ENCODE peak calls at places on chromosomes 1 and 21, in six cellular contexts. L is K562, K is A549, V is GM12878, Z is HepG2, E is endothelial cell of umbilical vein. O is an unnamed sample.

GRCh38 chr21:39319814-39320332 is 6.4 kb upstream of the BRWD1 start:
- DNase-seq in L (peak; percentile 54), K (no peak), V (no peak), Z (no peak), E (no peak), O (no peak)

GRCh38 chr1:85582687-85583354 is 2.3 kb downstream of the CCN1 start:
- DNase-seq in L (no peak), K (no peak), V (no peak), Z (no peak), E (peak; percentile 56), O (no peak)

GRCh38 chr1:177959793-177960515 is 9.9 kb downstream of the SEC16B start:
- DNase-seq in L (no peak), K (peak; percentile 29), V (no peak), Z (peak; percentile 29), E (peak; percentile 26), O (peak; percentile 24)

GRCh38 chr21:40850071-40850470 is 3.1 kb upstream of the DSCAM start:
- DNase-seq in L (no peak), K (no peak), V (no peak), Z (no peak), E (no peak), O (peak; percentile 16)

GRCh38 chr1:2405588-2406295 is 6.6 kb downstream of the PEX10 start:
- DNase-seq in L (no peak), K (no peak), V (no peak), Z (no peak), E (no peak), O (no peak)

GRCh38 chr1:5456090-5456789 is 536.0 kb downstream of the NPHP4 start:
- DNase-seq in L (peak; percentile 46), K (no peak), V (no peak), Z (no peak), E (no peak), O (no peak)

GRCh38 chr1:10612446-10613160 is 137.9 kb downstream of the PEX14 start:
- DNase-seq in L (no peak), K (no peak), V (no peak), Z (no peak), E (no peak), O (no peak)

GRCh38 chr1:51605961-51606723 is 10.8 kb upstream of the OSBPL9 start:
- DNase-seq in L (no peak), K (no peak), V (no peak), Z (no peak), E (no peak), O (peak; percentile 79)

GRCh38 chr1:226406401-226406881 is 1.5 kb downstream of the PARP1 start:
- DNase-seq in L (no peak), K (peak; percentile 28), V (no peak), Z (peak; percentile 30), E (no peak), O (peak; percentile 71)

GRCh38 chr21:42118121-42118795 is 47.1 kb downstream of the UMODL1 start:
- DNase-seq in L (no peak), K (no peak), V (no peak), Z (no peak), E (no peak), O (peak; percentile 50)

GRCh38 chr21:45074818-45075605 is 632 bp downstream of the ADARB1 start:
- DNase-seq in L (peak; percentile 78), K (no peak), V (no peak), Z (no peak), E (peak; percentile 38), O (peak; percentile 70)

GRCh38 chr1:108503062-108503740 is 53.1 kb downstream of the NBPF6 start:
- DNase-seq in L (no peak), K (peak; percentile 13), V (no peak), Z (peak; percentile 24), E (no peak), O (no peak)

GRCh38 chr1:66267211-66267940 is 266.6 kb upstream of the SGIP1 start:
- DNase-seq in L (no peak), K (no peak), V (no peak), Z (no peak), E (peak; percentile 88), O (no peak)

GRCh38 chr21:43311303-43311817 is 115.6 kb downstream of the SIK1 start:
- DNase-seq in L (no peak), K (no peak), V (no peak), Z (peak; percentile 68), E (no peak), O (no peak)

GRCh38 chr1:3270403-3271245 is 183.8 kb upstream of the ARHGEF16 start:
- DNase-seq in L (no peak), K (no peak), V (no peak), Z (no peak), E (no peak), O (no peak)

GRCh38 chr1:1299686-1300351 is 7.9 kb downstream of the ACAP3 start:
- DNase-seq in L (peak; percentile 50), K (no peak), V (no peak), Z (no peak), E (no peak), O (no peak)

GRCh38 chr1:21594935-21595897 is 73.9 kb downstream of the RAP1GAP start:
- DNase-seq in L (peak; percentile 84), K (peak; percentile 70), V (no peak), Z (peak; percentile 49), E (peak; percentile 49), O (peak; percentile 69)

GRCh38 chr21:37717534-37717933 is 198.7 kb downstream of the KCNJ6 start:
- DNase-seq in L (peak; percentile 21), K (no peak), V (no peak), Z (no peak), E (no peak), O (no peak)
- TF ChIP-seq CTCF in L (peak; percentile 48), K (no peak), V (no peak), Z (no peak), E (no peak), O (no peak)

DNA sequence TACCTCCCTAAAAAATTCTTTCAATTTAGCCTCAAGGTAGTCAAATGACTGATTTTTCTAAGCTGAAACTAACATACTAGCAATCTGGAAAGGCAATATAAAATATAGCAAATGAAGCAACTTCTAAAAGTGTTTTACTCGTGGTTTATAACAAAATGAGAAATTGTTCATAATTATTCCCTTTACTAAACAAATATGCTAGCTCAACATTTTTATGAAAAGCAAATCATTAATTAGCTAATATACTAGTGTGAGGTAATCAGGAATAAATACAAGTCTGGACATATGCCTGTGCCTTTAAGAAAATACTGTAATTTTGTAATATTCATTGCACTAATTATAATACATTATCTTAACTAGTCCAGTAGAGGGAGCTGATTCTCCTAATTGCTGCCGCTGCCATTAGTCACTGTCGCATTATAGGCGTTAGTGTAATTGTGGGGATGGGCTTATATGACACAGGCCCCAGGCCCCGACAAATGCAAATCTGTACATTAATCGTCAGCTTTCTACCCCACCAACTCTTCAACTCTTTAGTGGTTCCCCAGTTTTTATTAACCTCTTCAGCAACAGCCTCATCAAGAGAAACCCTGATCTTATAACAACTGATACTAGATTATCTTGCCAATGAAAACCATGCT is 160.9 kb downstream of the GABPA start:
- DNase-seq in L (peak; percentile 35), K (no peak), V (no peak), Z (no peak), E (peak; percentile 70), O (peak; percentile 28)
- TF ChIP-seq MYC in L (no peak), K (no peak), V (no peak), Z (no peak), E (no peak), O (no peak)

GRCh38 chr21:31473685-31474345 is 129.8 kb upstream of the TIAM1 start:
- DNase-seq in L (no peak), K (no peak), V (no peak), Z (no peak), E (no peak), O (no peak)

GRCh38 chr21:31479222-31479621 is 135.2 kb upstream of the TIAM1 start:
- DNase-seq in L (no peak), K (no peak), V (no peak), Z (no peak), E (no peak), O (no peak)

GRCh38 chr21:31479714-31480113 is 135.7 kb upstream of the TIAM1 start:
- DNase-seq in L (no peak), K (no peak), V (no peak), Z (no peak), E (no peak), O (no peak)

GRCh38 chr21:31475223-31475622 is 131.2 kb upstream of the TIAM1 start:
- DNase-seq in L (no peak), K (no peak), V (no peak), Z (no peak), E (no peak), O (no peak)

DNA sequence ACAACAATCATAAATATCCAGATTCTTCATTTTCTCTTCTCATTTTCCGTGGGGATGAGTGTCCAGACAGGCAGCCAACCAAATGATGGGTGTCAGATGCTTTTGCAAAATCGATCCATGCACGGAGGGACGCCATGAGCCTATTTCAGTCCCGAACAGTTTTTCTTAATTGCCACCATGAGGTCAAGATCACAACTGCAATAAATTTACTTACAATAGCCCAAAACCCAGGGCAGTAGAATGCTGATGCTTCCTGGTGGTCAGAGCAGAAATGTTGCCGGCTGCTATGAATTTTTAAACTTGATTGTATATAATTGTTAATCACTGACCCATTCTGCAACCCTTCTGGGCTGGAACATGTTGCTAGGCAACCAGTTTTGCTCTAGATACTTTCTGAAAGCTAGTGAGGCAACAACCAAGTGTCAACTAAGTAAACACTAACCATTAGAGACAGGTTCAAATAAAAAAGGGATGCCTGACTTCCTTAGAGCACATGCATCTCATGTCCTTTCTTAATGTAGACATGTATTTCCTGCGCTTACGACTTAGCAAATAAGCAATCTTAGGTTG is 132.6 kb upstream of the TIAM1 start:
- DNase-seq in L (no peak), K (peak; percentile 4), V (no peak), Z (no peak), E (no peak), O (no peak)
- TF ChIP-seq CTCF in L (no peak), K (no peak), V (no peak), Z (no peak), E (no peak), O (no peak)

GRCh38 chr1:172777767-172778166 is 118.9 kb downstream of the FASLG start:
- DNase-seq in L (no peak), K (no peak), V (no peak), Z (no peak), E (no peak), O (no peak)

GRCh38 chr1:172778461-172779455 is 119.9 kb downstream of the FASLG start:
- DNase-seq in L (no peak), K (no peak), V (peak; percentile 23), Z (no peak), E (no peak), O (no peak)

GRCh38 chr1:172779501-172779900 is 120.6 kb downstream of the FASLG start:
- DNase-seq in L (no peak), K (no peak), V (no peak), Z (no peak), E (no peak), O (no peak)

GRCh38 chr1:172775598-172776570 is 117.0 kb downstream of the FASLG start:
- DNase-seq in L (no peak), K (no peak), V (no peak), Z (no peak), E (no peak), O (no peak)

DNA sequence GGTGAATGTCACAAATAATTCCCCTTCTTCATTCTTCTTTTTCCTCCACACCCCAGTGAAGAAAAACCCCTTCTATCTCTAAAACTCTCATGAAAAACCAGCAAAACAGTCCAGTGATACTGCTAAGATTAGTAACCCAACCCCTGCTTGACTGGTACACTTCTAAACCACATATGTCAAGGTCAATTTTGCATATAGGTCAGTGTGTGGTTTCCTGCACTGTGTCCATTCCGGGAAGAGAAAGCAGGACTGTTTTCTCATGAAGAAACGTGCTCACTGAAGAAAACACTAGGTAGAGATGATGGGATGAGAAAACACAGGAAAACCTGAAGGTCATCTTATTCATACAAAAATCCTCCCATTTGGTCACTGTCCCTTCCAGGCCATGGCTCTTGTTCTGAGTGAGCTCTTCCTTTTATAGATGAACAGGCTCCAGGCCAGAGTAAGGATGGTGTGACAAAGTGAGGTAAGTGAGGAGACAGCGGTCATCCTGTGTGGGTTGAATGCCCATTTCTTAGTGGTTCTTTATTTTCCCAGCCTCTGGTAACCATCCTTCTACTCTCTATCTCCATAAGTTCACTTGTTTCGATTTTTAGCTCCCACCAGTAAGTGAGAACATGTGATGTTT is 122.7 kb downstream of the FASLG start:
- DNase-seq in L (no peak), K (no peak), V (peak; percentile 40), Z (no peak), E (no peak), O (no peak)
- TF ChIP-seq MYC in L (no peak), K (no peak), V (no peak), Z (no peak), E (no peak), O (no peak)